ENCODE peak calls at places on chromosomes 3 and 15, in eight cellular contexts. V is fibroblast of the conjunctiva; S is CD4-positive, alpha-beta T cell; T is neural progenitor cell; A is MV-4-11; M is GM10248; X is esophagus muscularis mucosa; U is fibroblast of lung. Z is an unnamed sample.
A peak's percentile ranks its signal among the peaks of the same experiment; 100 is the strongest.

GRCh38 chr15:22968356-22968755 is 11.8 kb downstream of the CYFIP1 start:
- DNase-seq in V (peak; percentile 37), S (no peak), T (no peak), A (no peak), M (no peak), X (no peak), U (peak; percentile 96), Z (no peak)

GRCh38 chr3:66144792-66145733 is 75.7 kb upstream of the SLC25A26 start:
- DNase-seq in V (no peak), S (no peak), T (no peak), A (no peak), M (no peak), X (no peak), U (peak; percentile 69), Z (no peak)

GRCh38 chr15:73052679-73053397 is 575 bp downstream of the NEO1 start:
- DNase-seq in V (no peak), S (peak; percentile 40), T (peak; percentile 90), A (no peak), M (peak; percentile 61), X (no peak), U (peak; percentile 39), Z (peak; percentile 77)

GRCh38 chr3:173371848-173372487 is 25.6 kb upstream of the NLGN1 start:
- DNase-seq in V (peak; percentile 34), S (no peak), T (peak; percentile 33), A (peak; percentile 10), M (no peak), X (no peak), U (peak; percentile 30), Z (peak; percentile 8)

GRCh38 chr3:45664558-45664957 is 24.6 kb upstream of the SACM1L start:
- DNase-seq in V (no peak), S (peak; percentile 75), T (no peak), A (peak; percentile 53), M (peak; percentile 75), X (no peak), U (no peak), Z (no peak)

GRCh38 chr3:4597204-4597985 is 104.2 kb downstream of the ITPR1 start:
- DNase-seq in V (no peak), S (no peak), T (no peak), A (no peak), M (no peak), X (no peak), U (no peak), Z (no peak)

GRCh38 chr15:61929452-61929851 is 130.8 kb downstream of the VPS13C start:
- DNase-seq in V (no peak), S (no peak), T (no peak), A (no peak), M (no peak), X (no peak), U (no peak), Z (no peak)

GRCh38 chr15:75718326-75718725 is 5.7 kb upstream of the CSPG4 start:
- DNase-seq in V (no peak), S (no peak), T (no peak), A (no peak), M (no peak), X (no peak), U (peak; percentile 58), Z (no peak)

GRCh38 chr15:101654191-101654590 is 2.0 kb upstream of the TM2D3 start:
- DNase-seq in V (no peak), S (no peak), T (no peak), A (peak; percentile 52), M (no peak), X (no peak), U (no peak), Z (no peak)

GRCh38 chr3:8776406-8776805 is 7.0 kb upstream of the OXTR start:
- DNase-seq in V (no peak), S (no peak), T (no peak), A (no peak), M (no peak), X (peak; percentile 62), U (peak; percentile 95), Z (no peak)

GRCh38 chr3:141926929-141927328 is 50.5 kb downstream of the ATP1B3 start:
- DNase-seq in V (no peak), S (no peak), T (no peak), A (peak; percentile 53), M (no peak), X (no peak), U (no peak), Z (no peak)

GRCh38 chr3:108124337-108125150 is 33.7 kb upstream of the CD47 start:
- DNase-seq in V (no peak), S (no peak), T (no peak), A (peak; percentile 80), M (peak; percentile 60), X (no peak), U (no peak), Z (no peak)

GRCh38 chr3:27357665-27358258 is 11.4 kb downstream of the NEK10 start:
- DNase-seq in V (peak; percentile 32), S (peak; percentile 41), T (peak; percentile 73), A (peak; percentile 54), M (peak; percentile 48), X (no peak), U (peak; percentile 39), Z (peak; percentile 39)

GRCh38 chr3:176663819-176664218 is 533.5 kb downstream of the TBL1XR1 start:
- DNase-seq in V (peak; percentile 68), S (no peak), T (peak; percentile 39), A (peak; percentile 34), M (no peak), X (no peak), U (peak; percentile 76), Z (peak; percentile 20)

GRCh38 chr3:182948305-182948704 is 32.0 kb downstream of the DCUN1D1 start:
- DNase-seq in V (no peak), S (no peak), T (no peak), A (no peak), M (no peak), X (no peak), U (no peak), Z (no peak)

GRCh38 chr3:40505599-40506462 is at the start of gene ZNF620:
- DNase-seq in V (no peak), S (peak; percentile 58), T (peak; percentile 90), A (no peak), M (peak; percentile 64), X (peak; percentile 92), U (peak; percentile 62), Z (peak; percentile 83)

GRCh38 chr15:61994216-61994615 is 66.0 kb downstream of the VPS13C start:
- DNase-seq in V (peak; percentile 20), S (no peak), T (no peak), A (no peak), M (no peak), X (no peak), U (peak; percentile 82), Z (no peak)

GRCh38 chr15:79595271-79595670 is 163.1 kb downstream of the MINAR1 start:
- DNase-seq in V (no peak), S (no peak), T (no peak), A (no peak), M (no peak), X (peak; percentile 50), U (no peak), Z (no peak)

GRCh38 chr15:83208357-83208661 is 686 bp upstream of the HDGFL3 start:
- DNase-seq in V (no peak), S (no peak), T (peak; percentile 82), A (no peak), M (no peak), X (no peak), U (no peak), Z (no peak)

GRCh38 chr15:74050835-74051234 is 31.5 kb downstream of the GOLGA6A start:
- DNase-seq in V (no peak), S (no peak), T (no peak), A (no peak), M (no peak), X (no peak), U (no peak), Z (no peak)

GRCh38 chr3:118960876-118961275 is 73.8 kb downstream of the IGSF11 start:
- DNase-seq in V (peak; percentile 2), S (no peak), T (peak; percentile 11), A (no peak), M (no peak), X (no peak), U (peak; percentile 5), Z (no peak)

GRCh38 chr15:41894791-41895463 is 1.1 kb upstream of the SPTBN5 start:
- DNase-seq in V (peak; percentile 18), S (peak; percentile 89), T (no peak), A (peak; percentile 86), M (peak; percentile 91), X (no peak), U (peak; percentile 83), Z (no peak)

GRCh38 chr3:71355862-71356261 is 227.7 kb downstream of the FOXP1 start:
- DNase-seq in V (no peak), S (no peak), T (no peak), A (no peak), M (no peak), X (no peak), U (no peak), Z (no peak)

GRCh38 chr3:105422645-105423044 is 55.9 kb downstream of the ALCAM start:
- DNase-seq in V (no peak), S (no peak), T (no peak), A (no peak), M (no peak), X (no peak), U (no peak), Z (no peak)

GRCh38 chr15:45674646-45675045 is 39.8 kb downstream of the SQOR start:
- DNase-seq in V (no peak), S (no peak), T (no peak), A (no peak), M (no peak), X (no peak), U (no peak), Z (no peak)

GRCh38 chr3:129445472-129445871 is 5.4 kb downstream of the IFT122 start:
- DNase-seq in V (no peak), S (no peak), T (no peak), A (no peak), M (no peak), X (no peak), U (no peak), Z (no peak)

Z was measured in neuronal stem cell.